ENCODE peak calls at places on chromosomes 6 and 20, in seven cellular contexts. H is A549, F is fibroblast of mammary gland, M is GM23248, W is cardiac muscle cell, P is fibroblast of pulmonary artery, L is iPS DF 6.9. O is an unnamed sample.

GRCh38 chr6:63663147-63663877 is 27.7 kb downstream of the PHF3 start:
- DNase-seq in H (no peak), M (peak; percentile 78), F (peak; percentile 84), L (no peak), W (peak; percentile 79), P (peak; percentile 82), O (peak; percentile 84)

GRCh38 chr6:119182875-119183274 is 104.4 kb upstream of the FAM184A start:
- DNase-seq in H (no peak), F (no peak), P (no peak), L (no peak), M (no peak), W (no peak), O (no peak)

GRCh38 chr6:158972241-158973233 is 27.5 kb downstream of the RSPH3 start:
- DNase-seq in L (peak; percentile 11), H (peak; percentile 21), F (peak; percentile 66), M (peak; percentile 77), W (peak; percentile 77), P (peak; percentile 81), O (peak; percentile 83)

GRCh38 chr6:167987396-167987795 is 10.1 kb upstream of the KIF25 start:
- DNase-seq in F (no peak), L (no peak), H (no peak), M (no peak), P (no peak), W (no peak), O (no peak)

GRCh38 chr6:121437861-121438651 is 2.6 kb downstream of the GJA1 start:
- DNase-seq in H (peak; percentile 17), L (peak; percentile 80), W (peak; percentile 48), F (peak; percentile 60), M (peak; percentile 77), P (peak; percentile 65), O (peak; percentile 65)

GRCh38 chr6:170203212-170203611 is 87.7 kb downstream of the DLL1 start:
- DNase-seq in W (no peak), P (peak; percentile 22), H (no peak), M (peak; percentile 15), F (no peak), L (no peak), O (no peak)

GRCh38 chr20:51456511-51457280 is 85.8 kb downstream of the NFATC2 start:
- DNase-seq in P (peak; percentile 97), M (peak; percentile 97), F (peak; percentile 96), L (no peak), W (peak; percentile 98), H (peak; percentile 86), O (peak; percentile 98)

GRCh38 chr6:75922226-75922625 is 150.2 kb downstream of the IMPG1 start:
- DNase-seq in M (peak; percentile 27), L (no peak), H (no peak), P (peak; percentile 7), W (no peak), F (peak; percentile 26), O (no peak)

GRCh38 chr6:106666290-106667021 is 37.1 kb downstream of the QRSL1 start:
- DNase-seq in M (no peak), H (no peak), F (no peak), P (no peak), W (no peak), L (peak; percentile 45), O (no peak)

GRCh38 chr6:90184334-90185298 is 112.0 kb downstream of the BACH2 start:
- DNase-seq in L (no peak), M (no peak), P (peak; percentile 14), W (peak; percentile 22), H (no peak), F (no peak), O (no peak)

GRCh38 chr20:43915209-43916072 is 789 bp downstream of the TOX2 start:
- DNase-seq in M (peak; percentile 63), W (peak; percentile 46), L (no peak), F (peak; percentile 14), H (no peak), P (peak; percentile 33), O (peak; percentile 39)

GRCh38 chr6:10322991-10323390 is 91.9 kb downstream of the TFAP2A start:
- DNase-seq in L (no peak), P (no peak), F (no peak), W (no peak), H (no peak), M (peak; percentile 19), O (no peak)

GRCh38 chr6:132130530-132131298 is 179.5 kb upstream of the CCN2 start:
- DNase-seq in P (peak; percentile 86), W (peak; percentile 87), F (peak; percentile 77), L (no peak), M (peak; percentile 77), H (no peak), O (peak; percentile 66)

GRCh38 chr6:78639505-78640110 is 227.7 kb upstream of the IRAK1BP1 start:
- DNase-seq in M (no peak), W (no peak), F (no peak), H (no peak), P (no peak), L (no peak), O (no peak)

GRCh38 chr6:73343164-73343563 is 10.9 kb downstream of the DPPA5 start:
- DNase-seq in M (no peak), L (no peak), F (no peak), W (no peak), P (no peak), H (no peak), O (no peak)
- H3K4me3 ChIP-seq in M (no peak overlapping the region), L (no peak overlapping the region), F (no peak overlapping the region), W (no peak overlapping the region), P (no peak overlapping the region), H (no peak overlapping the region), O (no peak overlapping the region)

DNA sequence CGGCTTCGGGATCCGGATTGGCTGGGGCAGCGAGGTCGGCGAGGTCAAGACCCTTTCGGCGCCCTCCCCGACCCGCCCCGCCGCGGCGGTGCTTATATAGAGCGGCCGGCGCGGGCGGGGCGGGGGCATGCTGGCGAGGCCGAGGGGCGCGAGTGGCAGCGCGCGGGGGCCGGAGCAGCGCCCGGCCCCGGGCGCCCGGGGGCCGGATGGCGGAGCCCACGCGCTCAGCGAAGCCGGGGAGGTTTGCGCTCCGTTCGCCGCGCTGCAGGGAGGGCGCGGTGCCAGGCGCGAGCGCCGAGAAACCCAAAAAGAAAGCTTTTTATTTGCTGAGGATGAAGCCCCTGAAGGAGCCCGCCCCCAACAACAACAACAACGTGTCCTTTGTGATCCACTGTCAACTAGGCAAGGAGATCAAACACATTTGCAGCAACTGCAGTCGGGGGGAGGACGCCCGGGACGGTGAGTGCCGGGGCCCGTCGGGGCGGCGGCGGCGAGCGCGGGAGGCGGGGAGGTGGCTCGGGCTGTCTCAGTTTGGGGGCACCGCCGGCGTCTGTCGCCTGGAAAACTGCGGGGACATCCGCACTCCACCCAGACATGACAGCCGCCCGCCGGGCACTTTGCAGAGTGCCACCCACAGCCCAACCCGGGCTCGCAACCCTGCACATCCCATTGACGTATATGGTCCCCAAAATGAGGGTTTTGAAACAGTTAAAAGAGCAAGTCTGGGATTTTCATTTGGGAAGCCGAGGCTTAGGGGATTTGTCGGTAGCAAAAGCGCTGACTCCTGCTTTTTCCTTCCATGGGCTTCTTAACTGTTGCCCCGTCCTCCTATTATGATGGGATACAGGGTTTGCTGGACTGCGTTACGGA is 297.3 kb downstream of the PHACTR1 start:
- DNase-seq in W (peak; percentile 37), H (no peak), F (no peak), P (peak; percentile 5), M (peak; percentile 44), L (no peak), O (peak; percentile 4)
- H3K4me3 ChIP-seq in W (peak overlapping the region; percentile 73), H (peak overlapping the region; percentile 38), F (peak overlapping the region; percentile 31), P (peak overlapping the region; percentile 52), M (peak overlapping the region; percentile 68), L (peak overlapping the region; percentile 63), O (peak overlapping the region; percentile 55)

DNA sequence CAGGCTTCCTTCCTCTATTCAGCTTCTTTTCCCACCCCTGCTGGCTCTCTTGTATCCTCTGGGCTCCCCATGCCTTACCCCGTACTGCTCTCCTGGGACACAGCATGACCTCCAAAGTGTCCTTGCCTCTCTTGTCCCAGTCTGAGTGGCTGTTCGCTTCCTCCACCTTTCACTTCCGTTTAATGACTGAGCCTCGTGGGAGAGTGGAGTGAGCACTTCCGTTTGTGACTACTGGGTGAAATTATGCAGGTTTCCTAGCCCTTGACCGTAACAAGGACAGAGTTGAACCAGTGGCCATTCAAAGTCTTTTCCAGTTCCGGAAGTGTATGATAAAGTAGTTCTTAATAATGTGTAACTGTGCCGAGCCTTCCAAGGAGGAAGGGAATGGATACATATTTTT is 109.2 kb downstream of the ARID1B start:
- DNase-seq in P (peak; percentile 54), L (no peak), F (peak; percentile 19), H (no peak), M (no peak), W (peak; percentile 64), O (no peak)
- H3K4me3 ChIP-seq in P (no peak overlapping the region), L (no peak overlapping the region), F (no peak overlapping the region), H (no peak overlapping the region), M (no peak overlapping the region), W (no peak overlapping the region), O (no peak overlapping the region)

GRCh38 chr20:35607003-35607735 is 8.5 kb upstream of the SPAG4 start:
- DNase-seq in H (no peak), W (no peak), M (peak; percentile 24), P (no peak), L (no peak), F (no peak), O (no peak)
- H3K4me3 ChIP-seq in H (no peak overlapping the region), W (no peak overlapping the region), M (no peak overlapping the region), P (no peak overlapping the region), L (no peak overlapping the region), F (no peak overlapping the region), O (no peak overlapping the region)

GRCh38 chr20:49669601-49670189 is 44.0 kb downstream of the B4GALT5 start:
- DNase-seq in L (no peak), F (no peak), H (no peak), M (no peak), P (no peak), W (no peak), O (peak; percentile 50)
- H3K4me3 ChIP-seq in L (no peak overlapping the region), F (no peak overlapping the region), H (no peak overlapping the region), M (no peak overlapping the region), P (no peak overlapping the region), W (no peak overlapping the region), O (no peak overlapping the region)

GRCh38 chr6:43317968-43318367 is 9.3 kb upstream of the CRIP3 start:
- DNase-seq in H (no peak), F (no peak), W (no peak), M (no peak), L (no peak), P (no peak), O (no peak)
- H3K4me3 ChIP-seq in H (no peak overlapping the region), F (no peak overlapping the region), W (no peak overlapping the region), M (no peak overlapping the region), L (no peak overlapping the region), P (no peak overlapping the region), O (no peak overlapping the region)

DNA sequence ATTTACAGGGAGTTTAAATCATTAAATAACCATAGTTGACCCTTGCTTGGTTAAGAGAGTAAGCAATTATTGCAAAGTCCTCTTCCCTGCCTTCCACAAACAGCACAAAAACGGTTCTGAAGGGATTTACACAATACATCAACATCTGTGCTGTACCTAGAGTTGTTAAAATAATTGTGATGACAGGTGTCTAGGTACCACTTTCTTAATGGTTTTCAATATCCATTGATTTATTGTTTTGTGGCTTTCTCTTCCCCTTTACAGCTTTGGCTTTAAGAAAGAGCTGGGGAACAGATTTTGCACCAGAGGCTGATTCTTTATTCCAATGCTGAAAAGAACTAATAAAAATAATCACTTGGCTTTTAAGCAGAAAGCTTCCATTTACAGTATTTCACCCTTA is 598 bp upstream of the SOX4 start:
- DNase-seq in H (no peak), M (no peak), L (no peak), F (no peak), W (no peak), P (no peak), O (no peak)
- H3K4me3 ChIP-seq in H (peak overlapping the region; percentile 83), M (peak overlapping the region; percentile 88), L (no peak overlapping the region), F (peak overlapping the region; percentile 68), W (peak overlapping the region; percentile 99), P (peak overlapping the region; percentile 92), O (peak overlapping the region; percentile 95)